ENCODE peak calls at places on chromosomes 12 and 14, in nine cellular contexts. T is IMR-90, O is uterus, Q is psoas muscle, Y is K562, V is testis, P is pancreas, J is foreskin keratinocyte, H is lower lobe of right lung. E is an unnamed sample. For H3K4me1, the result is how much of the 10 kb centered on the place peaks cover.

GRCh38 chr12:132604108-132605054 is 6.0 kb downstream of the LRCOL1 start:
- DNase-seq in Q (peak), P (no peak), H (peak), V (no peak), T (no peak), Y (no peak), J (no peak), O (no peak), E (no peak)

GRCh38 chr12:27711957-27712356 is 1.3 kb downstream of the MRPS35 start:
- DNase-seq in O (no peak), P (no peak), Y (no peak), T (no peak), J (no peak), Q (no peak), V (no peak), H (no peak), E (no peak)

GRCh38 chr14:28777773-28778606 is 11.4 kb downstream of the FOXG1 start:
- DNase-seq in V (no peak), P (no peak), H (no peak), T (no peak), Q (no peak), O (no peak), J (no peak), Y (no peak), E (no peak)

GRCh38 chr12:77124767-77125166 is 59.4 kb upstream of the E2F7 start:
- DNase-seq in Q (no peak), P (no peak), J (peak), H (no peak), T (peak), V (no peak), Y (no peak), O (no peak), E (no peak)

GRCh38 chr12:3988519-3989217 is 115.5 kb upstream of the PARP11 start:
- DNase-seq in J (peak), H (no peak), Q (no peak), V (no peak), Y (no peak), T (no peak), P (no peak), O (no peak), E (no peak)

GRCh38 chr14:104746071-104746545 is 6.8 kb upstream of the SIVA1 start:
- DNase-seq in O (no peak), J (no peak), H (no peak), Y (no peak), V (no peak), T (no peak), P (no peak), Q (peak), E (no peak)

GRCh38 chr14:104510794-104511611 is 68.6 kb upstream of the C14orf180 start:
- DNase-seq in P (no peak), Q (peak), T (no peak), Y (no peak), J (peak), H (no peak), O (no peak), V (no peak), E (no peak)

GRCh38 chr12:68342966-68343365 is 10.8 kb upstream of the MDM1 start:
- DNase-seq in Y (no peak), Q (no peak), O (no peak), V (no peak), J (no peak), P (no peak), H (no peak), T (no peak), E (no peak)

GRCh38 chr12:131832393-131833231 is 4.4 kb downstream of the MMP17 start:
- DNase-seq in Q (peak), H (peak), Y (no peak), O (peak), P (no peak), V (peak), T (peak), J (no peak), E (peak)

GRCh38 chr12:69348162-69348938 is at the start of gene LYZ:
- DNase-seq in J (no peak), H (no peak), P (peak), Y (no peak), Q (no peak), V (no peak), O (no peak), T (no peak), E (no peak)

GRCh38 chr12:124727244-124727673 is 136.4 kb downstream of the SCARB1 start:
- DNase-seq in Y (no peak), P (peak), J (peak), O (peak), V (no peak), H (peak), Q (peak), T (no peak), E (no peak)

GRCh38 chr12:41365653-41366131 is 177.6 kb downstream of the PDZRN4 start:
- DNase-seq in Y (no peak), V (no peak), O (no peak), H (no peak), Q (no peak), J (no peak), T (no peak), P (no peak), E (no peak)

GRCh38 chr12:225012-225411 is 11.1 kb upstream of the SLC6A12 start:
- DNase-seq in Y (no peak), Q (no peak), H (no peak), V (peak), T (no peak), P (peak), O (no peak), J (no peak), E (no peak)

GRCh38 chr12:131067993-131068942 is 114.6 kb downstream of the ADGRD1 start:
- DNase-seq in Q (no peak), O (no peak), P (no peak), J (no peak), T (no peak), Y (no peak), V (peak), H (no peak), E (no peak)

GRCh38 chr12:102618197-102618897 is 138.0 kb upstream of the IGF1 start:
- DNase-seq in P (no peak), Q (peak), H (no peak), J (no peak), Y (no peak), T (no peak), V (no peak), O (peak), E (no peak)

GRCh38 chr12:52121848-52122838 is 42.6 kb downstream of the SMIM41 start:
- DNase-seq in Y (peak), T (peak), V (peak), J (peak), O (no peak), Q (peak), H (peak), P (peak), E (peak)

GRCh38 chr12:27460471-27460978 is 14.0 kb downstream of the SMCO2 start:
- DNase-seq in T (peak), H (no peak), Y (no peak), V (no peak), Q (no peak), P (no peak), O (no peak), J (peak), E (no peak)

GRCh38 chr14:54976316-54976715 is 50.6 kb downstream of the WDHD1 start:
- DNase-seq in O (no peak), H (no peak), V (no peak), Y (no peak), P (no peak), T (peak), J (peak), Q (no peak), E (no peak)

GRCh38 chr12:96359328-96359727 is 40.9 kb downstream of the CDK17 start:
- DNase-seq in J (no peak), P (no peak), V (no peak), T (no peak), Q (no peak), H (no peak), O (no peak), Y (peak), E (peak)

GRCh38 chr14:23622990-23623389 is 13.2 kb upstream of the DHRS2 start:
- DNase-seq in Y (no peak), O (no peak), T (no peak), H (no peak), P (peak), V (no peak), J (no peak), Q (no peak), E (no peak)

GRCh38 chr12:46724020-46724419 is 101.8 kb downstream of the SLC38A4 start:
- DNase-seq in H (no peak), Q (no peak), T (no peak), J (no peak), P (no peak), V (no peak), O (no peak), Y (no peak), E (no peak)

GRCh38 chr14:52029881-52030280 is 39.0 kb downstream of the NID2 start:
- DNase-seq in V (no peak), H (no peak), O (no peak), T (no peak), J (no peak), P (no peak), Y (no peak), Q (no peak), E (no peak)

GRCh38 chr12:121676190-121676589 is 6.7 kb upstream of the MORN3 start:
- DNase-seq in T (no peak), O (no peak), Y (no peak), P (no peak), H (no peak), Q (no peak), V (no peak), J (no peak), E (no peak)

GRCh38 chr12:7431993-7432685 is 11.8 kb downstream of the CD163L1 start:
- DNase-seq in Q (no peak), O (no peak), H (no peak), Y (no peak), T (peak), P (no peak), J (no peak), V (no peak), E (no peak)

GRCh38 chr12:2244013-2244861 is 191.4 kb downstream of the CACNA1C start:
- DNase-seq in O (peak), P (no peak), H (no peak), V (no peak), Q (no peak), J (no peak), T (peak), Y (no peak), E (no peak)

GRCh38 chr14:65373671-65374039 is 38.9 kb upstream of the FUT8 start:
- DNase-seq in J (no peak), H (no peak), T (no peak), P (peak), O (no peak), Y (no peak), Q (peak), V (peak), E (no peak)

GRCh38 chr12:42201061-42201460 is 37.0 kb downstream of the YAF2 start:
- DNase-seq in O (no peak), P (no peak), Q (no peak), Y (no peak), V (no peak), H (no peak), T (peak), J (no peak), E (no peak)

GRCh38 chr12:47841910-47842309 is 22.2 kb upstream of the HDAC7 start:
- DNase-seq in P (no peak), T (peak), O (no peak), Q (no peak), V (no peak), H (no peak), Y (no peak), J (no peak), E (no peak)

GRCh38 chr12:132804426-132804861 is 24.2 kb downstream of the GOLGA3 start:
- DNase-seq in Y (peak), J (peak), T (no peak), O (no peak), H (no peak), P (no peak), Q (no peak), V (no peak), E (no peak)

GRCh38 chr14:29820785-29821184 is 106.9 kb downstream of the PRKD1 start:
- DNase-seq in H (no peak), Y (no peak), Q (no peak), T (no peak), P (no peak), V (no peak), J (no peak), O (no peak), E (no peak)

GRCh38 chr12:55996715-55997534 is at the start of gene SUOX:
- DNase-seq in Q (peak), T (peak), J (peak), V (peak), H (peak), Y (peak), P (peak), O (peak), E (peak)

GRCh38 chr12:59858508-59858907 is 262.7 kb downstream of the SLC16A7 start:
- DNase-seq in Q (no peak), O (no peak), J (no peak), P (peak), Y (no peak), H (no peak), T (no peak), V (no peak), E (no peak)

GRCh38 chr14:76153919-76154318 is 2.2 kb downstream of the GPATCH2L start:
- DNase-seq in Q (no peak), Y (no peak), P (no peak), H (no peak), O (no peak), V (no peak), J (no peak), T (no peak), E (no peak)

GRCh38 chr14:65206448-65207096 is 104.3 kb upstream of the MAX start:
- DNase-seq in H (no peak), P (no peak), Q (no peak), O (no peak), Y (no peak), V (no peak), J (peak), T (peak), E (no peak)

GRCh38 chr12:67957383-67957782 is 31.9 kb upstream of the IFNG-AS1 start:
- DNase-seq in Y (no peak), H (peak), P (no peak), J (no peak), V (no peak), T (no peak), Q (no peak), O (no peak), E (no peak)

GRCh38 chr12:97312570-97313135 is 150.0 kb upstream of the RMST start:
- DNase-seq in Y (no peak), O (no peak), P (no peak), J (no peak), Q (no peak), V (no peak), H (no peak), T (no peak), E (no peak)

GRCh38 chr12:28869197-28869596 is 279.9 kb upstream of the FAR2 start:
- DNase-seq in V (no peak), T (peak), Y (no peak), J (peak), O (no peak), H (no peak), Q (no peak), P (no peak), E (peak)

GRCh38 chr12:53674977-53675700 is 744 bp downstream of the ATP5MC2 start:
- DNase-seq in T (no peak), P (no peak), Y (no peak), V (no peak), O (no peak), J (no peak), Q (no peak), H (no peak), E (no peak)

GRCh38 chr12:89181271-89181920 is 170.9 kb downstream of the DUSP6 start:
- DNase-seq in Q (no peak), P (no peak), J (peak), Y (no peak), V (no peak), O (no peak), T (peak), H (no peak), E (peak)

GRCh38 chr12:89180496-89180895 is 171.8 kb downstream of the DUSP6 start:
- DNase-seq in Y (no peak), V (no peak), J (no peak), T (no peak), Q (no peak), H (no peak), P (no peak), O (no peak), E (no peak)

GRCh38 chr12:89179983-89180382 is 172.3 kb downstream of the DUSP6 start:
- DNase-seq in V (no peak), J (peak), T (peak), Y (no peak), H (no peak), P (peak), O (no peak), Q (no peak), E (peak)

GRCh38 chr12:89179245-89179644 is 173.1 kb downstream of the DUSP6 start:
- DNase-seq in Q (no peak), H (no peak), T (no peak), J (peak), P (no peak), O (no peak), Y (no peak), V (no peak), E (no peak)

GRCh38 chr12:89177802-89178201 is 174.5 kb downstream of the DUSP6 start:
- DNase-seq in V (no peak), P (no peak), Q (no peak), T (no peak), Y (no peak), O (no peak), J (no peak), H (no peak), E (no peak)
- H3K4me1 ChIP-seq in V (under half), P (under half), Q (under half), T (under half), Y (under half), O (under half), J (under half), H (under half), E (under half)

DNA sequence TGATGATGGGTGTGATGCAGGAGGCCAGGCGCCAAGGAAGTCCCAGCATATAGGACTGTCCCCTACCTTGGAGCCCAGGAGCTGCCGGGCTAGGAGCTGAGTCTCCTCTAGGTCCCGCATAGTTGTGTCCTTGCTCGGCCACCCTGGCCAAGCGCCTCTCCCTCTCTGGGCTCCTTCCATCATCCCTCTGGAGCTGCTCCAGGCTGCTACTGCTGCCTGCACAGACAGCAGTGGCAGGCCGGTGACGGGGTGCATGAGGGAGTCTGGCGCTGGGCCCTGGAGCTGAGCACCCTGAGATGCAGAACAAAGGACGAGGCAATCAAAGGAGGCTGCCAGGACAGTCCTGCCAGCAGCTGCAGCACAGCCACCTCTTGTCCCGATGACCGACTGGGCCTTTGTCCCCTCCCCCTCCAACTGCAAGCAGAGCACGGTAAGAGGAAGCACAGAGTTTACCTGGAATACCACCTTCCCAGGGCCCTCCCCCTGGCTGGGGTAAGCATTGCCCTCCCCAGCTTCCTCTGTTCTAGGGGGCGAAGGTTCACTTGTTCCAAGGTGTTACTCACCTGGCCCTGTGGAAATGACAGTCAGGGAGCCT is 10.4 kb downstream of the DTX1 start:
- DNase-seq in O (no peak), J (no peak), Q (no peak), P (no peak), V (no peak), T (no peak), Y (no peak), H (no peak), E (no peak)
- H3K4me1 ChIP-seq in O (under half), J (under half), Q (under half), P (under half), V (under half), T (under half), Y (under half), H (under half), E (under half)

GRCh38 chr12:11756523-11756922 is 107.0 kb downstream of the ETV6 start:
- DNase-seq in J (no peak), Y (no peak), O (no peak), T (no peak), Q (no peak), P (no peak), H (no peak), V (no peak), E (no peak)
- H3K4me1 ChIP-seq in J (under half), Y (under half), O (under half), T (under half), Q (under half), P (under half), H (under half), V (under half), E (under half)

DNA sequence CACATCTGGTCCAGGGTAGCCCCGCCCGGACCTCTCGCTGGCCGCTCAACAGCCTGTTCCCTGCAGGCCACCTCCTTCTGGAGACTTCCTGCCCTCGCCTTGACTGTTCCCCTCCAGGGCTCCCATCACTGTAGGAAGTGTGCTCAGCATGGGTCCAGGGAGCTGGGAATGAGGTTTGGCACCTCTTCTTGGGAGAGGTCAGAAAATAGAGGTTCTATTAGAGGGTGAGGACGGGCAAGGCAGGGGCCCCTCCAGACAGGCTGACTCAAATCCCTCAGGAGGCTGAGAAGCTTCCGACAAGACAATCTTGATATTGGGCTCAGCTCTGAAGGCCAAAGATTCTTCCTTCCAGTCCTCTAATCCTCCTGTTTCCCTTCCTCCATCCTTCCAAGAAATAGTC is 30.7 kb downstream of the CMKLR1 start:
- DNase-seq in Q (no peak), Y (no peak), P (no peak), O (no peak), T (no peak), H (no peak), J (no peak), V (no peak), E (no peak)
- H3K4me1 ChIP-seq in Q (under half), Y (under half), P (under half), O (under half), T (under half), H (half or more), J (under half), V (half or more), E (under half)

GRCh38 chr14:93266127-93266526 is 59.1 kb downstream of the UBR7 start:
- DNase-seq in Q (no peak), T (no peak), Y (no peak), O (no peak), P (no peak), V (no peak), J (no peak), H (no peak), E (no peak)

GRCh38 chr14:93269341-93270068 is 62.4 kb downstream of the UBR7 start:
- DNase-seq in J (peak), T (peak), Q (no peak), H (no peak), P (no peak), Y (no peak), O (no peak), V (no peak), E (peak)

GRCh38 chr14:93268406-93268805 is 61.4 kb downstream of the UBR7 start:
- DNase-seq in Y (no peak), V (no peak), O (no peak), J (no peak), T (no peak), Q (no peak), H (no peak), P (no peak), E (no peak)

GRCh38 chr14:93263416-93263815 is 56.4 kb downstream of the UBR7 start:
- DNase-seq in H (no peak), P (no peak), O (no peak), T (peak), Q (no peak), Y (no peak), V (no peak), J (peak), E (no peak)

DNA sequence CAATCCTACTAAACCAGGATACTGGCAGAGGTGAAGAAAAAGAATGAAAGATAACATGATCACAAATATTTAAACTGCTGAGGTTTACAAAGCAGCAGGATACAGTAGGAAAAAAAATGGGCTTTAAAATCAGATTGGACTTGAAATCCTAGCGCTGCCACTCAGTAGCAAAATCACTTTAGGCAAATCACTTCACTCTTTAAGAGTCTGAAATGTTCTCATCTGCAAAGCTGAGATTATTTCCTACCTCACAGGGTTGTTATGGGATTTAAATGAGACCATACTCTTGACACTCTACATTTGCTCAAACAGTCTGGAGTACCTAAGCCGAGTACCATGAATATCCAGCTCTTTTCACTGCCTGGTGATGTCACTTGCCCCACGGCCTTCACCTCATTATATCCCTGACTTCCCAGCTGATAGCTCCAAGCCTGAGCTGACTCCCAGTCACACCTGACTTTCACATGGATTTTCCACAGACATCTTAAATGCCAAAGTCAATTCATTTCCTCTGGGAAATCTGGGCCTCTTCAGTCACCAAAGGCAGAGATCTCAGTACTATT is 60.2 kb downstream of the UBR7 start:
- DNase-seq in Y (no peak), J (no peak), T (no peak), V (no peak), O (no peak), H (no peak), Q (no peak), P (no peak), E (no peak)
- H3K4me1 ChIP-seq in Y (under half), J (under half), T (under half), V (under half), O (under half), H (under half), Q (under half), P (under half), E (under half)